ENCODE peak calls at places on chromosomes 5 and 9, in nine cellular contexts. One of them, this sample, is unnamed.

GRCh38 chr9:101486693-101487442 is 46.8 kb upstream of the RNF20 start:
- DNase-seq in C1 segment of cervical spinal cord: peak
- DNase-seq in lung microvascular endothelial cell: no peak
- DNase-seq in activated CD8-positive, alpha-beta T cell treated with anti-CD3 and anti-CD28 coated beads for 36 hours: peak
- DNase-seq in NCI-H1092 treated with DMSO at 0.1 percent for 48 hours: peak
- DNase-seq in RPMI7951: peak
- DNase-seq in MG63: peak
- DNase-seq in stimulated activated CD4-positive, alpha-beta T cell treated with anti-CD3 and anti-CD28 coated beads, Interleukin-1b, Interleukin-23, amount 100 ng/mL, for 24 hours: no peak
- DNase-seq in NCI-H524: peak
- DNase-seq in this sample: peak

GRCh38 chr5:143606043-143606752 is 202.7 kb upstream of the NR3C1 start:
- DNase-seq in activated CD8-positive, alpha-beta T cell treated with anti-CD3 and anti-CD28 coated beads for 36 hours: peak
- DNase-seq in C1 segment of cervical spinal cord: no peak
- DNase-seq in NCI-H524: no peak
- DNase-seq in stimulated activated CD4-positive, alpha-beta T cell treated with anti-CD3 and anti-CD28 coated beads, Interleukin-1b, Interleukin-23, amount 100 ng/mL, for 24 hours: no peak
- DNase-seq in RPMI7951: peak
- DNase-seq in lung microvascular endothelial cell: no peak
- DNase-seq in NCI-H1092 treated with DMSO at 0.1 percent for 48 hours: no peak
- DNase-seq in MG63: no peak
- DNase-seq in this sample: no peak

GRCh38 chr9:21919377-21920362 is 74.5 kb downstream of the CDKN2A start:
- DNase-seq in lung microvascular endothelial cell: peak
- DNase-seq in C1 segment of cervical spinal cord: no peak
- DNase-seq in stimulated activated CD4-positive, alpha-beta T cell treated with anti-CD3 and anti-CD28 coated beads, Interleukin-1b, Interleukin-23, amount 100 ng/mL, for 24 hours: no peak
- DNase-seq in MG63: no peak
- DNase-seq in RPMI7951: peak
- DNase-seq in NCI-H1092 treated with DMSO at 0.1 percent for 48 hours: no peak
- DNase-seq in NCI-H524: no peak
- DNase-seq in activated CD8-positive, alpha-beta T cell treated with anti-CD3 and anti-CD28 coated beads for 36 hours: peak
- DNase-seq in this sample: peak

GRCh38 chr9:77892171-77892570 is 139.4 kb downstream of the GNAQ start:
- DNase-seq in stimulated activated CD4-positive, alpha-beta T cell treated with anti-CD3 and anti-CD28 coated beads, Interleukin-1b, Interleukin-23, amount 100 ng/mL, for 24 hours: no peak
- DNase-seq in activated CD8-positive, alpha-beta T cell treated with anti-CD3 and anti-CD28 coated beads for 36 hours: peak
- DNase-seq in C1 segment of cervical spinal cord: no peak
- DNase-seq in lung microvascular endothelial cell: no peak
- DNase-seq in MG63: no peak
- DNase-seq in NCI-H1092 treated with DMSO at 0.1 percent for 48 hours: no peak
- DNase-seq in RPMI7951: no peak
- DNase-seq in NCI-H524: no peak
- DNase-seq in this sample: no peak

GRCh38 chr5:73201547-73202513 is 28.8 kb downstream of the TMEM174 start:
- DNase-seq in NCI-H524: peak
- DNase-seq in RPMI7951: peak
- DNase-seq in C1 segment of cervical spinal cord: peak
- DNase-seq in stimulated activated CD4-positive, alpha-beta T cell treated with anti-CD3 and anti-CD28 coated beads, Interleukin-1b, Interleukin-23, amount 100 ng/mL, for 24 hours: peak
- DNase-seq in MG63: peak
- DNase-seq in lung microvascular endothelial cell: peak
- DNase-seq in NCI-H1092 treated with DMSO at 0.1 percent for 48 hours: no peak
- DNase-seq in activated CD8-positive, alpha-beta T cell treated with anti-CD3 and anti-CD28 coated beads for 36 hours: peak
- DNase-seq in this sample: peak

GRCh38 chr9:84754896-84755295 is 85.4 kb downstream of the NTRK2 start:
- DNase-seq in lung microvascular endothelial cell: no peak
- DNase-seq in C1 segment of cervical spinal cord: no peak
- DNase-seq in MG63: no peak
- DNase-seq in stimulated activated CD4-positive, alpha-beta T cell treated with anti-CD3 and anti-CD28 coated beads, Interleukin-1b, Interleukin-23, amount 100 ng/mL, for 24 hours: no peak
- DNase-seq in NCI-H524: no peak
- DNase-seq in RPMI7951: no peak
- DNase-seq in NCI-H1092 treated with DMSO at 0.1 percent for 48 hours: no peak
- DNase-seq in activated CD8-positive, alpha-beta T cell treated with anti-CD3 and anti-CD28 coated beads for 36 hours: no peak
- DNase-seq in this sample: no peak

GRCh38 chr5:150660108-150660831 is 781 bp upstream of the MYOZ3 start:
- DNase-seq in lung microvascular endothelial cell: no peak
- DNase-seq in NCI-H1092 treated with DMSO at 0.1 percent for 48 hours: no peak
- DNase-seq in C1 segment of cervical spinal cord: no peak
- DNase-seq in activated CD8-positive, alpha-beta T cell treated with anti-CD3 and anti-CD28 coated beads for 36 hours: no peak
- DNase-seq in RPMI7951: no peak
- DNase-seq in MG63: no peak
- DNase-seq in NCI-H524: no peak
- DNase-seq in stimulated activated CD4-positive, alpha-beta T cell treated with anti-CD3 and anti-CD28 coated beads, Interleukin-1b, Interleukin-23, amount 100 ng/mL, for 24 hours: no peak
- DNase-seq in this sample: no peak

GRCh38 chr9:132556701-132557100 is 25.7 kb upstream of the BARHL1 start:
- DNase-seq in C1 segment of cervical spinal cord: no peak
- DNase-seq in lung microvascular endothelial cell: no peak
- DNase-seq in activated CD8-positive, alpha-beta T cell treated with anti-CD3 and anti-CD28 coated beads for 36 hours: no peak
- DNase-seq in RPMI7951: no peak
- DNase-seq in NCI-H1092 treated with DMSO at 0.1 percent for 48 hours: no peak
- DNase-seq in MG63: no peak
- DNase-seq in NCI-H524: no peak
- DNase-seq in stimulated activated CD4-positive, alpha-beta T cell treated with anti-CD3 and anti-CD28 coated beads, Interleukin-1b, Interleukin-23, amount 100 ng/mL, for 24 hours: no peak
- DNase-seq in this sample: no peak

GRCh38 chr9:89750117-89750551 is 145.3 kb downstream of the GADD45G start:
- DNase-seq in stimulated activated CD4-positive, alpha-beta T cell treated with anti-CD3 and anti-CD28 coated beads, Interleukin-1b, Interleukin-23, amount 100 ng/mL, for 24 hours: no peak
- DNase-seq in MG63: peak
- DNase-seq in RPMI7951: no peak
- DNase-seq in NCI-H1092 treated with DMSO at 0.1 percent for 48 hours: peak
- DNase-seq in C1 segment of cervical spinal cord: peak
- DNase-seq in lung microvascular endothelial cell: no peak
- DNase-seq in activated CD8-positive, alpha-beta T cell treated with anti-CD3 and anti-CD28 coated beads for 36 hours: no peak
- DNase-seq in NCI-H524: peak
- DNase-seq in this sample: no peak

GRCh38 chr5:40799248-40799647 is 1.1 kb upstream of the PRKAA1 start:
- DNase-seq in NCI-H524: no peak
- DNase-seq in stimulated activated CD4-positive, alpha-beta T cell treated with anti-CD3 and anti-CD28 coated beads, Interleukin-1b, Interleukin-23, amount 100 ng/mL, for 24 hours: no peak
- DNase-seq in C1 segment of cervical spinal cord: no peak
- DNase-seq in MG63: no peak
- DNase-seq in activated CD8-positive, alpha-beta T cell treated with anti-CD3 and anti-CD28 coated beads for 36 hours: no peak
- DNase-seq in RPMI7951: peak
- DNase-seq in lung microvascular endothelial cell: no peak
- DNase-seq in NCI-H1092 treated with DMSO at 0.1 percent for 48 hours: no peak
- DNase-seq in this sample: no peak

GRCh38 chr5:93576994-93577575 is 3.9 kb downstream of the NR2F1-AS1 start:
- DNase-seq in MG63: no peak
- DNase-seq in NCI-H524: no peak
- DNase-seq in stimulated activated CD4-positive, alpha-beta T cell treated with anti-CD3 and anti-CD28 coated beads, Interleukin-1b, Interleukin-23, amount 100 ng/mL, for 24 hours: no peak
- DNase-seq in activated CD8-positive, alpha-beta T cell treated with anti-CD3 and anti-CD28 coated beads for 36 hours: no peak
- DNase-seq in NCI-H1092 treated with DMSO at 0.1 percent for 48 hours: no peak
- DNase-seq in lung microvascular endothelial cell: no peak
- DNase-seq in RPMI7951: no peak
- DNase-seq in C1 segment of cervical spinal cord: no peak
- DNase-seq in this sample: no peak

This sample was measured in renal cortical epithelial cell.